ENCODE peak calls at places on chromosomes 5 and 9, in four cellular contexts. S is WERI-Rb-1, C is gastrocnemius medialis, O is WTC11. H is an unnamed sample.

GRCh38 chr5:107640568-107640967 is 30.2 kb downstream of the EFNA5 start:
- DNase-seq in S (no peak), C (no peak), O (no peak), H (no peak)

GRCh38 chr9:124197177-124198095 is 60.3 kb upstream of the NEK6 start:
- DNase-seq in S (no peak), C (no peak), O (no peak), H (no peak)

GRCh38 chr5:102863764-102864560 is 108.9 kb downstream of the PAM start:
- DNase-seq in S (no peak), C (no peak), O (no peak), H (no peak)

GRCh38 chr5:174794941-174795672 is 70.7 kb downstream of the MSX2 start:
- DNase-seq in S (no peak), C (no peak), O (peak), H (no peak)

GRCh38 chr9:121354141-121354540 is 15.9 kb downstream of the STOM start:
- DNase-seq in S (no peak), C (no peak), O (no peak), H (no peak)

GRCh38 chr5:73363911-73364730 is 84.5 kb downstream of the FOXD1 start:
- DNase-seq in S (no peak), C (no peak), O (no peak), H (no peak)

GRCh38 chr5:153753645-153754432 is 263.4 kb downstream of the GRIA1 start:
- DNase-seq in S (no peak), C (no peak), O (no peak), H (no peak)

GRCh38 chr5:132364319-132364718 is 5.2 kb upstream of the SLC22A5 start:
- DNase-seq in S (no peak), C (peak), O (no peak), H (no peak)

GRCh38 chr9:106707291-106707690 is 155.7 kb upstream of the ZNF462 start:
- DNase-seq in S (no peak), C (no peak), O (no peak), H (no peak)

GRCh38 chr9:14670718-14671117 is 22.5 kb downstream of the ZDHHC21 start:
- DNase-seq in S (no peak), C (no peak), O (no peak), H (no peak)

GRCh38 chr9:20321683-20322082 is 300.6 kb downstream of the MLLT3 start:
- DNase-seq in S (no peak), C (no peak), O (no peak), H (no peak)

GRCh38 chr5:78359831-78360673 is at the start of gene SCAMP1:
- DNase-seq in S (peak), C (peak), O (peak), H (peak)

GRCh38 chr9:134366223-134367031 is 40.2 kb downstream of the RXRA start:
- DNase-seq in S (no peak), C (peak), O (no peak), H (no peak)

GRCh38 chr5:109516385-109516784 is 106.6 kb upstream of the PJA2 start:
- DNase-seq in S (no peak), C (no peak), O (no peak), H (no peak)

GRCh38 chr5:112174959-112175594 is 244.0 kb downstream of the EPB41L4A start:
- DNase-seq in S (peak), C (no peak), O (no peak), H (no peak)

GRCh38 chr5:159884917-159885620 is 31.2 kb upstream of the ADRA1B start:
- DNase-seq in S (no peak), C (no peak), O (no peak), H (no peak)

GRCh38 chr9:93960221-93960970 is 5.2 kb upstream of the BARX1 start:
- DNase-seq in S (no peak), C (no peak), O (peak), H (no peak)

GRCh38 chr5:63125862-63126261 is 547.2 kb downstream of the LRRC70 start:
- DNase-seq in S (peak), C (no peak), O (no peak), H (no peak)

GRCh38 chr5:173011602-173012001 is 28.0 kb downstream of the ATP6V0E1 start:
- DNase-seq in S (no peak), C (no peak), O (no peak), H (no peak)

GRCh38 chr5:111742595-111742994 is 14.4 kb downstream of the NREP start:
- DNase-seq in S (no peak), C (no peak), O (no peak), H (no peak)

GRCh38 chr9:34177906-34178697 is 741 bp upstream of the UBAP1 start:
- DNase-seq in S (no peak), C (no peak), O (no peak), H (no peak)

GRCh38 chr5:77224672-77225355 is 14.3 kb downstream of the PDE8B start:
- DNase-seq in S (no peak), C (no peak), O (no peak), H (no peak)

GRCh38 chr5:13664377-13664776 is 280.1 kb downstream of the DNAH5 start:
- DNase-seq in S (no peak), C (no peak), O (no peak), H (no peak)

GRCh38 chr5:10985091-10985490 is 224.1 kb upstream of the DAP start:
- DNase-seq in S (no peak), C (no peak), O (no peak), H (no peak)

GRCh38 chr9:93902051-93902779 is 52.9 kb downstream of the BARX1 start:
- DNase-seq in S (peak), C (no peak), O (peak), H (peak)

GRCh38 chr5:149489605-149490037 is 61.6 kb downstream of the CSNK1A1 start:
- DNase-seq in S (no peak), C (no peak), O (no peak), H (no peak)

GRCh38 chr5:17329566-17329965 is 112.1 kb downstream of the BASP1 start:
- DNase-seq in S (no peak), C (no peak), O (no peak), H (no peak)

DNA sequence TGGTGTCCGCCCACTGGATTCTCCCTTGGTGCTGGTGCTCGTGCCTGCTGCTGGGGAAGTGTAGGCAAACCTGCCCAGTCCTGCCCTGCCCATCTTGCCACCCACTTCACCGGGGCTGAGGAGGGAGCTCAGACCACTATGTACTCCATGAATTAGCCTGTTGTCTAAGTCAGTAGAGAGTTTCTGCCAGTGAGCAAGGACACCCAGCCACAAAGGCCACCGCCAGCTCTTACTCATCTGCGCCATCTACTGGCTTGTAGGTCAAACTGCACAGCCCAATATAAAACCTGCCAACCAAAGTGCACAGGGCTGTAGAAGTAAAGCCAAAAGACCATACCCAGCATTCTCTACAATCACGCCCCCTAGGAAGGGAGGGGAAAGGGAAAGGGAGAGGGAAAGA is 102.3 kb downstream of the GLIS3 start:
- DNase-seq in S (peak), C (no peak), O (peak), H (no peak)
- TF ChIP-seq CTCF in S (peak), C (peak), O (peak), H (peak)

DNA sequence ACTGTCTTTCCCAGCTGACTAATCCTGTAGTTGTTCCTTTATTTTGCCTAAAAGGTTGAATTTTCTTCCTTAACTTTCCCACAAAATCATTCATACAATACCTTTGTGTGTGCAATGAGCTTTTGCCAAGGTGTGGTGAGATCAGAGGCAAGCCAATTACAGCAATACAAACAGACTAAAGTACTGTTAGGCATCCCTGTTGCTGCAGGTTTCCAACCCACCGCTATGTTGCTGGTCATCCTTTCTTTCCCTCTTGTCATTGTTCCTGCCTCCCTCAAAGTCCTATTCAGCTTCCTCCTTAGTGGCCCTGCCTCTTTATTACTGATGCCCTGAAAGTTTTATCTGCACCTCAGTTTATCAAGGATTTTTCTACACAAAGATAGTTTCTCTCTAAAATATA is 22.1 kb downstream of the ITGA2 start:
- DNase-seq in S (no peak), C (no peak), O (no peak), H (no peak)
- TF ChIP-seq CTCF in S (no peak), C (no peak), O (no peak), H (no peak)

GRCh38 chr5:55037816-55038379 is 13.8 kb downstream of the GZMK start:
- DNase-seq in S (no peak), C (no peak), O (no peak), H (no peak)

GRCh38 chr5:55036477-55036876 is 12.4 kb downstream of the GZMK start:
- DNase-seq in S (no peak), C (no peak), O (no peak), H (no peak)

GRCh38 chr5:55035480-55035879 is 11.4 kb downstream of the GZMK start:
- DNase-seq in S (no peak), C (no peak), O (no peak), H (no peak)

GRCh38 chr5:55039843-55040242 is 15.8 kb downstream of the GZMK start:
- DNase-seq in S (no peak), C (no peak), O (no peak), H (no peak)

GRCh38 chr5:55037046-55037771 is 13.2 kb downstream of the GZMK start:
- DNase-seq in S (no peak), C (no peak), O (peak), H (no peak)
- TF ChIP-seq CTCF in S (no peak), C (no peak), O (no peak), H (no peak)

GRCh38 chr5:113205807-113206206 is 229.0 kb downstream of the TSSK1B start:
- DNase-seq in S (peak), C (no peak), O (no peak), H (no peak)
- TF ChIP-seq CTCF in S (peak), C (no peak), O (no peak), H (no peak)

H was measured in progenitor cell of endocrine pancreas.